ENCODE peak calls at places on chromosome X, in eight cellular contexts. One of them, this sample, is unnamed.

GRCh38 chrX:125680366-125680765 is 360.7 kb downstream of the TEX13C start:
- DNase-seq in Calu3: no peak
- DNase-seq in fibroblast of villous mesenchyme: no peak
- DNase-seq in cardiac fibroblast: no peak
- DNase-seq in WERI-Rb-1: no peak
- DNase-seq in endodermal cell: no peak
- DNase-seq in lower leg skin: no peak
- DNase-seq in breast epithelium: no peak
- DNase-seq in this sample: no peak

GRCh38 chrX:41634284-41634683 is 54.5 kb upstream of the GPR34 start:
- DNase-seq in Calu3: no peak
- DNase-seq in fibroblast of villous mesenchyme: peak; percentile 39
- DNase-seq in cardiac fibroblast: peak; percentile 54
- DNase-seq in WERI-Rb-1: no peak
- DNase-seq in endodermal cell: no peak
- DNase-seq in lower leg skin: peak; percentile 13
- DNase-seq in breast epithelium: no peak
- DNase-seq in this sample: no peak

GRCh38 chrX:19792412-19792811 is 95.0 kb downstream of the SH3KBP1 start:
- DNase-seq in Calu3: no peak
- DNase-seq in fibroblast of villous mesenchyme: no peak
- DNase-seq in cardiac fibroblast: no peak
- DNase-seq in WERI-Rb-1: no peak
- DNase-seq in endodermal cell: no peak
- DNase-seq in lower leg skin: no peak
- DNase-seq in breast epithelium: no peak
- DNase-seq in this sample: no peak

GRCh38 chrX:134670241-134670811 is 12.1 kb upstream of the PLAC1 start:
- DNase-seq in Calu3: peak; percentile 61
- DNase-seq in fibroblast of villous mesenchyme: peak; percentile 81
- DNase-seq in cardiac fibroblast: peak; percentile 69
- DNase-seq in WERI-Rb-1: no peak
- DNase-seq in endodermal cell: peak; percentile 51
- DNase-seq in lower leg skin: no peak
- DNase-seq in breast epithelium: peak; percentile 51
- DNase-seq in this sample: no peak

GRCh38 chrX:114619874-114620273 is 36.0 kb downstream of the HTR2C start:
- DNase-seq in Calu3: peak; percentile 16
- DNase-seq in fibroblast of villous mesenchyme: no peak
- DNase-seq in cardiac fibroblast: peak; percentile 6
- DNase-seq in WERI-Rb-1: no peak
- DNase-seq in endodermal cell: peak; percentile 57
- DNase-seq in lower leg skin: no peak
- DNase-seq in breast epithelium: no peak
- DNase-seq in this sample: no peak

GRCh38 chrX:101550362-101550761 is at the start of gene ARMCX1:
- DNase-seq in Calu3: peak; percentile 6
- DNase-seq in fibroblast of villous mesenchyme: peak; percentile 85
- DNase-seq in cardiac fibroblast: peak; percentile 76
- DNase-seq in WERI-Rb-1: no peak
- DNase-seq in endodermal cell: peak; percentile 81
- DNase-seq in lower leg skin: peak; percentile 71
- DNase-seq in breast epithelium: peak; percentile 54
- DNase-seq in this sample: no peak

GRCh38 chrX:42797646-42798045 is 19.7 kb upstream of the PPP1R2C start:
- DNase-seq in Calu3: peak; percentile 6
- DNase-seq in fibroblast of villous mesenchyme: peak; percentile 50
- DNase-seq in cardiac fibroblast: peak; percentile 8
- DNase-seq in WERI-Rb-1: no peak
- DNase-seq in endodermal cell: no peak
- DNase-seq in lower leg skin: peak; percentile 30
- DNase-seq in breast epithelium: no peak
- DNase-seq in this sample: no peak

GRCh38 chrX:49162620-49163019 is at the start of gene MAGIX:
- DNase-seq in Calu3: peak; percentile 62
- DNase-seq in fibroblast of villous mesenchyme: no peak
- DNase-seq in cardiac fibroblast: no peak
- DNase-seq in WERI-Rb-1: no peak
- DNase-seq in endodermal cell: peak; percentile 71
- DNase-seq in lower leg skin: no peak
- DNase-seq in breast epithelium: no peak
- DNase-seq in this sample: no peak

GRCh38 chrX:373641-374471 is 12.9 kb downstream of the PPP2R3B start:
- DNase-seq in Calu3: peak; percentile 18
- DNase-seq in fibroblast of villous mesenchyme: no peak
- DNase-seq in cardiac fibroblast: peak; percentile 31
- DNase-seq in WERI-Rb-1: peak; percentile 66
- DNase-seq in endodermal cell: peak; percentile 85
- DNase-seq in lower leg skin: no peak
- DNase-seq in breast epithelium: no peak
- DNase-seq in this sample: no peak

GRCh38 chrX:38060331-38060878 is 54.1 kb downstream of the SYTL5 start:
- DNase-seq in Calu3: no peak
- DNase-seq in fibroblast of villous mesenchyme: no peak
- DNase-seq in cardiac fibroblast: peak; percentile 31
- DNase-seq in WERI-Rb-1: no peak
- DNase-seq in endodermal cell: no peak
- DNase-seq in lower leg skin: no peak
- DNase-seq in breast epithelium: no peak
- DNase-seq in this sample: no peak

GRCh38 chrX:24026403-24026801 is 584 bp downstream of the KLHL15 start:
- DNase-seq in Calu3: no peak
- DNase-seq in fibroblast of villous mesenchyme: peak; percentile 63
- DNase-seq in cardiac fibroblast: no peak
- DNase-seq in WERI-Rb-1: no peak
- DNase-seq in endodermal cell: peak; percentile 66
- DNase-seq in lower leg skin: no peak
- DNase-seq in breast epithelium: no peak
- DNase-seq in this sample: no peak

DNA sequence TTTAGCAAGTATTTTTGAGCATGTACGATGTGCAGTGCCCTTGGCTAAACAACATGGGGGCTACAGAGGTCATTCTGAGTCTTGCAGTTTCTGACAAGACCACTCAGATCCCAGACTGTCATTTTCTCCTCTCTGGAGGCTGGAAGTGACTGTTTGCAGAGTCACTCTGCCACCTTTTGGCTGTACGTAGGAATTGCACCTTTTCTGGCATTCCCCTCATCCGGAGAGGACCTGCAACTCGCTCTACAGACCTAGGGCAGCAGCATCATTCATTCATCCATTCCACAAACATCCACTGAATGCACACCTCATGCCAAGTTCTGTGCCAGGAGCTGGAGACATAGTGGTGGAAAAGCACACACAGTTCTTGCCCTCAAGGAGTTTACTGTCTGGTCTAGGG is 160.4 kb upstream of the GPR101 start:
- DNase-seq in Calu3: peak; percentile 6
- DNase-seq in fibroblast of villous mesenchyme: peak; percentile 3
- DNase-seq in cardiac fibroblast: peak; percentile 29
- DNase-seq in WERI-Rb-1: peak; percentile 26
- DNase-seq in endodermal cell: peak; percentile 85
- DNase-seq in lower leg skin: no peak
- DNase-seq in breast epithelium: no peak
- DNase-seq in this sample: no peak
- TF ChIP-seq CTCF in Calu3: no peak
- TF ChIP-seq CTCF in fibroblast of villous mesenchyme: peak; percentile 40
- TF ChIP-seq CTCF in cardiac fibroblast: peak; percentile 36
- TF ChIP-seq CTCF in WERI-Rb-1: peak; percentile 72
- TF ChIP-seq CTCF in endodermal cell: peak; percentile 77
- TF ChIP-seq CTCF in lower leg skin: no peak
- TF ChIP-seq CTCF in breast epithelium: no peak
- TF ChIP-seq CTCF in this sample: no peak

GRCh38 chrX:94744786-94745185 is 1070.8 kb downstream of the FAM133A start:
- DNase-seq in Calu3: no peak
- DNase-seq in fibroblast of villous mesenchyme: no peak
- DNase-seq in cardiac fibroblast: no peak
- DNase-seq in WERI-Rb-1: no peak
- DNase-seq in endodermal cell: no peak
- DNase-seq in lower leg skin: no peak
- DNase-seq in breast epithelium: no peak
- DNase-seq in this sample: no peak
- TF ChIP-seq CTCF in Calu3: no peak
- TF ChIP-seq CTCF in fibroblast of villous mesenchyme: no peak
- TF ChIP-seq CTCF in cardiac fibroblast: no peak
- TF ChIP-seq CTCF in WERI-Rb-1: no peak
- TF ChIP-seq CTCF in endodermal cell: no peak
- TF ChIP-seq CTCF in lower leg skin: no peak
- TF ChIP-seq CTCF in breast epithelium: no peak
- TF ChIP-seq CTCF in this sample: no peak

DNA sequence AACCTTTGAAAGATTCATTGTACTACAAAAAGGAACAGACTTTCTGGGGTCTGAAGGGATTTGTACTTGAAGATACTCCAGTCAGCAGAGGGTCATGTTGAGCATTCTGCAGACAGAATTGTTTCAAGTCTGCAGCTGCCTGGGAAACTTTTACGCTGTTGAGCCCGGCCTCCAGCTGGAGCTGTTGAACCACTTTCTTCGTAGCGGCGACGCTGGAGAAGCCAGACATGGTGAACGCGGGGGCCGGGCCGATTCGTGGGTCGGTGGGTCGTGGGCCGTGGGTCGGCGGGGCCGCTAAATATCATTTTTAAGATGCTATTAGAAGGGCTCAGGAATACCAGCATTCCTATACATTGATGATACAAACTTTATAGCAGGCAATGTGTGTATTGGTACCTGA is 12.0 kb upstream of the RTL9 start:
- DNase-seq in Calu3: no peak
- DNase-seq in fibroblast of villous mesenchyme: peak; percentile 48
- DNase-seq in cardiac fibroblast: peak; percentile 33
- DNase-seq in WERI-Rb-1: no peak
- DNase-seq in endodermal cell: peak; percentile 62
- DNase-seq in lower leg skin: peak; percentile 11
- DNase-seq in breast epithelium: no peak
- DNase-seq in this sample: no peak
- TF ChIP-seq CTCF in Calu3: no peak
- TF ChIP-seq CTCF in fibroblast of villous mesenchyme: peak; percentile 26
- TF ChIP-seq CTCF in cardiac fibroblast: peak; percentile 24
- TF ChIP-seq CTCF in WERI-Rb-1: no peak
- TF ChIP-seq CTCF in endodermal cell: peak; percentile 33
- TF ChIP-seq CTCF in lower leg skin: no peak
- TF ChIP-seq CTCF in breast epithelium: no peak
- TF ChIP-seq CTCF in this sample: no peak

GRCh38 chrX:2578864-2579263 is 78.1 kb upstream of the DHRSX start:
- DNase-seq in Calu3: no peak
- DNase-seq in fibroblast of villous mesenchyme: no peak
- DNase-seq in cardiac fibroblast: no peak
- DNase-seq in WERI-Rb-1: no peak
- DNase-seq in endodermal cell: no peak
- DNase-seq in lower leg skin: no peak
- DNase-seq in breast epithelium: no peak
- DNase-seq in this sample: no peak

GRCh38 chrX:2574271-2574670 is 73.5 kb upstream of the DHRSX start:
- DNase-seq in Calu3: no peak
- DNase-seq in fibroblast of villous mesenchyme: no peak
- DNase-seq in cardiac fibroblast: no peak
- DNase-seq in WERI-Rb-1: no peak
- DNase-seq in endodermal cell: no peak
- DNase-seq in lower leg skin: no peak
- DNase-seq in breast epithelium: no peak
- DNase-seq in this sample: no peak

GRCh38 chrX:2581296-2581695 is 80.5 kb upstream of the DHRSX start:
- DNase-seq in Calu3: no peak
- DNase-seq in fibroblast of villous mesenchyme: no peak
- DNase-seq in cardiac fibroblast: no peak
- DNase-seq in WERI-Rb-1: no peak
- DNase-seq in endodermal cell: no peak
- DNase-seq in lower leg skin: no peak
- DNase-seq in breast epithelium: no peak
- DNase-seq in this sample: no peak

GRCh38 chrX:2576793-2577192 is 76.0 kb upstream of the DHRSX start:
- DNase-seq in Calu3: no peak
- DNase-seq in fibroblast of villous mesenchyme: no peak
- DNase-seq in cardiac fibroblast: no peak
- DNase-seq in WERI-Rb-1: no peak
- DNase-seq in endodermal cell: no peak
- DNase-seq in lower leg skin: no peak
- DNase-seq in breast epithelium: no peak
- DNase-seq in this sample: no peak

GRCh38 chrX:2577844-2578444 is 77.2 kb upstream of the DHRSX start:
- DNase-seq in Calu3: no peak
- DNase-seq in fibroblast of villous mesenchyme: no peak
- DNase-seq in cardiac fibroblast: no peak
- DNase-seq in WERI-Rb-1: no peak
- DNase-seq in endodermal cell: no peak
- DNase-seq in lower leg skin: no peak
- DNase-seq in breast epithelium: no peak
- DNase-seq in this sample: no peak
- TF ChIP-seq CTCF in Calu3: no peak
- TF ChIP-seq CTCF in fibroblast of villous mesenchyme: no peak
- TF ChIP-seq CTCF in cardiac fibroblast: no peak
- TF ChIP-seq CTCF in WERI-Rb-1: no peak
- TF ChIP-seq CTCF in endodermal cell: no peak
- TF ChIP-seq CTCF in lower leg skin: no peak
- TF ChIP-seq CTCF in breast epithelium: no peak
- TF ChIP-seq CTCF in this sample: no peak

GRCh38 chrX:153928846-153929245 is 2.8 kb upstream of the ARHGAP4 start:
- DNase-seq in Calu3: no peak
- DNase-seq in fibroblast of villous mesenchyme: no peak
- DNase-seq in cardiac fibroblast: no peak
- DNase-seq in WERI-Rb-1: no peak
- DNase-seq in endodermal cell: no peak
- DNase-seq in lower leg skin: no peak
- DNase-seq in breast epithelium: no peak
- DNase-seq in this sample: no peak

GRCh38 chrX:153929576-153929975 is 3.5 kb upstream of the ARHGAP4 start:
- DNase-seq in Calu3: no peak
- DNase-seq in fibroblast of villous mesenchyme: no peak
- DNase-seq in cardiac fibroblast: no peak
- DNase-seq in WERI-Rb-1: no peak
- DNase-seq in endodermal cell: no peak
- DNase-seq in lower leg skin: no peak
- DNase-seq in breast epithelium: no peak
- DNase-seq in this sample: no peak

GRCh38 chrX:153926863-153927685 is 1.0 kb upstream of the ARHGAP4 start:
- DNase-seq in Calu3: no peak
- DNase-seq in fibroblast of villous mesenchyme: peak; percentile 38
- DNase-seq in cardiac fibroblast: peak; percentile 27
- DNase-seq in WERI-Rb-1: peak; percentile 55
- DNase-seq in endodermal cell: no peak
- DNase-seq in lower leg skin: no peak
- DNase-seq in breast epithelium: no peak
- DNase-seq in this sample: no peak

GRCh38 chrX:153927686-153927935 is 1.5 kb upstream of the ARHGAP4 start:
- DNase-seq in Calu3: no peak
- DNase-seq in fibroblast of villous mesenchyme: no peak
- DNase-seq in cardiac fibroblast: no peak
- DNase-seq in WERI-Rb-1: no peak
- DNase-seq in endodermal cell: no peak
- DNase-seq in lower leg skin: no peak
- DNase-seq in breast epithelium: no peak
- DNase-seq in this sample: no peak

GRCh38 chrX:153927936-153928760 is 2.1 kb upstream of the ARHGAP4 start:
- DNase-seq in Calu3: peak; percentile 96
- DNase-seq in fibroblast of villous mesenchyme: peak; percentile 98
- DNase-seq in cardiac fibroblast: peak; percentile 97
- DNase-seq in WERI-Rb-1: peak; percentile 98
- DNase-seq in endodermal cell: peak; percentile 96
- DNase-seq in lower leg skin: peak; percentile 93
- DNase-seq in breast epithelium: peak; percentile 92
- DNase-seq in this sample: peak; percentile 72
- TF ChIP-seq CTCF in Calu3: no peak
- TF ChIP-seq CTCF in fibroblast of villous mesenchyme: no peak
- TF ChIP-seq CTCF in cardiac fibroblast: peak; percentile 9
- TF ChIP-seq CTCF in WERI-Rb-1: peak; percentile 17
- TF ChIP-seq CTCF in endodermal cell: no peak
- TF ChIP-seq CTCF in lower leg skin: no peak
- TF ChIP-seq CTCF in breast epithelium: no peak
- TF ChIP-seq CTCF in this sample: no peak